ENCODE peak calls at places on chromosome 20, in four cellular contexts. One of them, this sample, is unnamed.

GRCh38 chr20:47502801-47503239 is 1.1 kb downstream of the NCOA3 start:
- DNase-seq in uterus: no peak
- DNase-seq in NCI-H69: peak
- DNase-seq in psoas muscle: no peak
- DNase-seq in this sample: peak

GRCh38 chr20:52996726-52997125 is 24.6 kb downstream of the TSHZ2 start:
- DNase-seq in NCI-H69: peak
- DNase-seq in uterus: no peak
- DNase-seq in psoas muscle: no peak
- DNase-seq in this sample: no peak

GRCh38 chr20:52996130-52996529 is 24.0 kb downstream of the TSHZ2 start:
- DNase-seq in NCI-H69: no peak
- DNase-seq in uterus: no peak
- DNase-seq in psoas muscle: no peak
- DNase-seq in this sample: no peak

GRCh38 chr20:6709865-6710595 is 57.5 kb upstream of the BMP2 start:
- DNase-seq in uterus: no peak
- DNase-seq in psoas muscle: no peak
- DNase-seq in NCI-H69: no peak
- DNase-seq in this sample: no peak

GRCh38 chr20:34544109-34544793 is 14.3 kb upstream of the MAP1LC3A start:
- DNase-seq in uterus: no peak
- DNase-seq in psoas muscle: no peak
- DNase-seq in NCI-H69: no peak
- DNase-seq in this sample: no peak

GRCh38 chr20:62737971-62738881 is 29.6 kb downstream of the NTSR1 start:
- DNase-seq in uterus: no peak
- DNase-seq in NCI-H69: no peak
- DNase-seq in psoas muscle: peak
- DNase-seq in this sample: no peak

GRCh38 chr20:47454298-47455132 is 47.2 kb upstream of the NCOA3 start:
- DNase-seq in NCI-H69: no peak
- DNase-seq in psoas muscle: no peak
- DNase-seq in uterus: no peak
- DNase-seq in this sample: no peak

GRCh38 chr20:17612287-17612974 is 42.6 kb downstream of the DSTN start:
- DNase-seq in NCI-H69: no peak
- DNase-seq in psoas muscle: peak
- DNase-seq in uterus: no peak
- DNase-seq in this sample: no peak

GRCh38 chr20:5170341-5170740 is 43.5 kb downstream of the CDS2 start:
- DNase-seq in uterus: no peak
- DNase-seq in psoas muscle: no peak
- DNase-seq in NCI-H69: peak
- DNase-seq in this sample: no peak

GRCh38 chr20:7196481-7196880 is 429.0 kb downstream of the BMP2 start:
- DNase-seq in psoas muscle: no peak
- DNase-seq in uterus: no peak
- DNase-seq in NCI-H69: no peak
- DNase-seq in this sample: peak

GRCh38 chr20:24763386-24764026 is 185.6 kb upstream of the CST7 start:
- DNase-seq in uterus: no peak
- DNase-seq in NCI-H69: no peak
- DNase-seq in psoas muscle: no peak
- DNase-seq in this sample: no peak